ENCODE peak calls at places on chromosomes 13 and 19, in four cellular contexts. D is GOT3; O is activated CD8-positive, alpha-beta memory T cell treated with anti-CD3 and anti-CD28 coated beads, Interleukin-2, amount 50 U/mL, for 4 hours; N is amygdala. H is an unnamed sample.

GRCh38 chr13:22198001-22198400 is 527.1 kb downstream of the FGF9 start:
- DNase-seq in D (no peak), O (no peak), N (no peak), H (no peak)

GRCh38 chr13:110228936-110229904 is 77.7 kb downstream of the COL4A1 start:
- DNase-seq in D (no peak), O (no peak), N (no peak), H (no peak)

GRCh38 chr19:39083983-39084731 is at the start of gene ACP7:
- DNase-seq in D (no peak), O (peak; percentile 39), N (peak; percentile 9), H (no peak)

GRCh38 chr13:103730407-103730806 is 664.2 kb upstream of the SLC10A2 start:
- DNase-seq in D (no peak), O (no peak), N (no peak), H (no peak)

GRCh38 chr19:8512115-8512967 is 1.6 kb downstream of the ZNF414 start:
- DNase-seq in D (no peak), O (no peak), N (no peak), H (no peak)

GRCh38 chr19:50817941-50818858 is 5.4 kb downstream of the KLK1 start:
- DNase-seq in D (no peak), O (no peak), N (no peak), H (no peak)

GRCh38 chr13:75647126-75647784 is 11.1 kb downstream of the LMO7 start:
- DNase-seq in D (no peak), O (no peak), N (no peak), H (no peak)

GRCh38 chr13:51815848-51816247 is 11.9 kb upstream of the DHRS12 start:
- DNase-seq in D (no peak), O (no peak), N (no peak), H (no peak)

GRCh38 chr13:114089341-114089740 is 43.1 kb downstream of the RASA3 start:
- DNase-seq in D (no peak), O (no peak), N (no peak), H (no peak)

GRCh38 chr19:6678690-6679109 is 8.7 kb upstream of the TNFSF14 start:
- DNase-seq in D (no peak), O (peak; percentile 57), N (no peak), H (no peak)

GRCh38 chr13:113273856-113274590 is 23.0 kb upstream of the LAMP1 start:
- DNase-seq in D (no peak), O (no peak), N (no peak), H (peak; percentile 33)

GRCh38 chr13:47708386-47708785 is 292.7 kb downstream of the SUCLA2 start:
- DNase-seq in D (no peak), O (no peak), N (no peak), H (no peak)

GRCh38 chr19:57566396-57567256 is 7.0 kb upstream of the ZNF550 start:
- DNase-seq in D (no peak), O (no peak), N (no peak), H (peak; percentile 20)

GRCh38 chr19:49861127-49861526 is 6.2 kb downstream of the PNKP start:
- DNase-seq in D (no peak), O (no peak), N (no peak), H (no peak)

GRCh38 chr19:35731353-35731752 is 10.9 kb downstream of the IGFLR1 start:
- DNase-seq in D (no peak), O (no peak), N (no peak), H (no peak)

GRCh38 chr13:90792335-90792734 is 555.2 kb upstream of the MIR17HG start:
- DNase-seq in D (no peak), O (no peak), N (no peak), H (no peak)

GRCh38 chr19:14039181-14039580 is 7.6 kb downstream of the IL27RA start:
- DNase-seq in D (no peak), O (no peak), N (no peak), H (no peak)

GRCh38 chr19:35774274-35775045 is 904 bp upstream of the ARHGAP33 start:
- DNase-seq in D (no peak), O (no peak), N (no peak), H (no peak)

GRCh38 chr19:13031917-13032623 is 36.8 kb downstream of the NFIX start:
- DNase-seq in D (no peak), O (no peak), N (peak; percentile 77), H (no peak)

GRCh38 chr13:36421447-36421846 is 10.8 kb upstream of the CCNA1 start:
- DNase-seq in D (no peak), O (no peak), N (no peak), H (no peak)

GRCh38 chr13:70747305-70747704 is 639.1 kb upstream of the KLHL1 start:
- DNase-seq in D (no peak), O (no peak), N (no peak), H (no peak)

GRCh38 chr19:2469102-2469914 is 6.6 kb upstream of the GADD45B start:
- DNase-seq in D (peak; percentile 45), O (no peak), N (no peak), H (peak; percentile 16)

GRCh38 chr13:44108345-44108858 is 228.7 kb downstream of the LACC1 start:
- DNase-seq in D (no peak), O (no peak), N (no peak), H (no peak)

GRCh38 chr19:12880551-12881171 is 588 bp downstream of the DNASE2 start:
- DNase-seq in D (no peak), O (no peak), N (peak; percentile 25), H (peak; percentile 15)

GRCh38 chr13:38883783-38884182 is 106.8 kb downstream of the STOML3 start:
- DNase-seq in D (no peak), O (no peak), N (no peak), H (no peak)

GRCh38 chr19:54179921-54180452 is 7.0 kb upstream of the TMC4 start:
- DNase-seq in D (no peak), O (no peak), N (peak; percentile 57), H (peak; percentile 27)

GRCh38 chr13:24745861-24746617 is 17.9 kb upstream of the RNF17 start:
- DNase-seq in D (no peak), O (no peak), N (no peak), H (no peak)

GRCh38 chr13:101398191-101398590 is 18.1 kb downstream of the NALCN start:
- DNase-seq in D (no peak), O (no peak), N (no peak), H (no peak)

GRCh38 chr19:45305421-45305820 is 17.3 kb downstream of the CKM start:
- DNase-seq in D (no peak), O (no peak), N (no peak), H (no peak)

GRCh38 chr13:110455941-110456340 is 105.6 kb downstream of the RAB20 start:
- DNase-seq in D (peak; percentile 13), O (peak; percentile 52), N (peak; percentile 62), H (peak; percentile 84)

GRCh38 chr19:3370214-3370720 is 3.9 kb downstream of the NFIC start:
- DNase-seq in D (no peak), O (no peak), N (no peak), H (no peak)